ENCODE peak calls at places on chromosomes 12 and 14, in five cellular contexts. One of them, this sample, is unnamed.

GRCh38 chr14:105885561-105886320 is 359.4 kb downstream of the TMEM121 start:
- DNase-seq in activated naive CD8-positive, alpha-beta T cell treated with anti-CD3 and anti-CD28 coated beads, Interleukin-2, amount 50 U/mL, for 16 hours: no peak
- DNase-seq in GM23248: no peak
- DNase-seq in GM04504: no peak
- DNase-seq in GM10248: peak; percentile 2
- DNase-seq in this sample: no peak

GRCh38 chr12:48613321-48613720 is 43.5 kb upstream of the LALBA start:
- DNase-seq in GM10248: no peak
- DNase-seq in GM23248: no peak
- DNase-seq in GM04504: no peak
- DNase-seq in activated naive CD8-positive, alpha-beta T cell treated with anti-CD3 and anti-CD28 coated beads, Interleukin-2, amount 50 U/mL, for 16 hours: no peak
- DNase-seq in this sample: no peak

GRCh38 chr14:59333668-59334067 is 131.5 kb downstream of the GPR135 start:
- DNase-seq in GM10248: no peak
- DNase-seq in activated naive CD8-positive, alpha-beta T cell treated with anti-CD3 and anti-CD28 coated beads, Interleukin-2, amount 50 U/mL, for 16 hours: no peak
- DNase-seq in GM23248: peak; percentile 96
- DNase-seq in GM04504: peak; percentile 97
- DNase-seq in this sample: no peak

GRCh38 chr14:66009104-66009503 is 477.1 kb upstream of the CCDC196 start:
- DNase-seq in GM23248: peak; percentile 93
- DNase-seq in GM10248: no peak
- DNase-seq in activated naive CD8-positive, alpha-beta T cell treated with anti-CD3 and anti-CD28 coated beads, Interleukin-2, amount 50 U/mL, for 16 hours: no peak
- DNase-seq in GM04504: peak; percentile 20
- DNase-seq in this sample: no peak

GRCh38 chr14:93007225-93007997 is 84.5 kb downstream of the CHGA start:
- DNase-seq in GM10248: no peak
- DNase-seq in activated naive CD8-positive, alpha-beta T cell treated with anti-CD3 and anti-CD28 coated beads, Interleukin-2, amount 50 U/mL, for 16 hours: no peak
- DNase-seq in GM04504: no peak
- DNase-seq in GM23248: peak; percentile 96
- DNase-seq in this sample: no peak

GRCh38 chr12:117188961-117189724 is 1.1 kb downstream of the FBXO21 start:
- DNase-seq in GM10248: no peak
- DNase-seq in GM04504: no peak
- DNase-seq in activated naive CD8-positive, alpha-beta T cell treated with anti-CD3 and anti-CD28 coated beads, Interleukin-2, amount 50 U/mL, for 16 hours: no peak
- DNase-seq in GM23248: peak; percentile 83
- DNase-seq in this sample: no peak

GRCh38 chr12:26298785-26299621 is 103.6 kb downstream of the SSPN start:
- DNase-seq in GM10248: peak; percentile 79
- DNase-seq in GM23248: peak; percentile 92
- DNase-seq in GM04504: no peak
- DNase-seq in activated naive CD8-positive, alpha-beta T cell treated with anti-CD3 and anti-CD28 coated beads, Interleukin-2, amount 50 U/mL, for 16 hours: no peak
- DNase-seq in this sample: peak; percentile 13

GRCh38 chr12:113220593-113221180 is 577 bp upstream of the TPCN1 start:
- DNase-seq in activated naive CD8-positive, alpha-beta T cell treated with anti-CD3 and anti-CD28 coated beads, Interleukin-2, amount 50 U/mL, for 16 hours: no peak
- DNase-seq in GM04504: no peak
- DNase-seq in GM23248: peak; percentile 48
- DNase-seq in GM10248: no peak
- DNase-seq in this sample: no peak

GRCh38 chr12:9926876-9927275 is 5.3 kb downstream of the CLEC2A start:
- DNase-seq in GM04504: no peak
- DNase-seq in GM23248: peak; percentile 6
- DNase-seq in activated naive CD8-positive, alpha-beta T cell treated with anti-CD3 and anti-CD28 coated beads, Interleukin-2, amount 50 U/mL, for 16 hours: no peak
- DNase-seq in GM10248: no peak
- DNase-seq in this sample: no peak

This sample was measured in CD4-positive, alpha-beta memory T cell.